ENCODE peak calls at places on chromosomes 6 and 20, in six cellular contexts. K is NCI-H460; Z is left ventricle myocardium superior; H is AG10803; F is activated CD4-positive, CD25-positive, alpha-beta regulatory T cell; C is KG1. E is an unnamed sample.

GRCh38 chr6:76240092-76240491 is 167.6 kb upstream of the IMPG1 start:
- DNase-seq in K (no peak), Z (no peak), H (no peak), F (no peak), C (no peak), E (no peak)

GRCh38 chr20:7302256-7302655 is 534.8 kb downstream of the BMP2 start:
- DNase-seq in K (no peak), Z (no peak), H (no peak), F (no peak), C (no peak), E (no peak)

GRCh38 chr6:131694832-131695426 is 6.3 kb downstream of the OR2A4 start:
- DNase-seq in K (peak), Z (no peak), H (peak), F (no peak), C (no peak), E (peak)

GRCh38 chr6:158468666-158469065 is 91.2 kb upstream of the TMEM181 start:
- DNase-seq in K (no peak), Z (no peak), H (no peak), F (no peak), C (no peak), E (no peak)

GRCh38 chr6:142444388-142444787 is 142.6 kb downstream of the ADGRG6 start:
- DNase-seq in K (no peak), Z (no peak), H (peak), F (no peak), C (no peak), E (no peak)

GRCh38 chr6:98382246-98382645 is 452.1 kb upstream of the POU3F2 start:
- DNase-seq in K (no peak), Z (no peak), H (no peak), F (no peak), C (no peak), E (no peak)

GRCh38 chr20:25310268-25310920 is 62.5 kb downstream of the PYGB start:
- DNase-seq in K (peak), Z (peak), H (peak), F (peak), C (no peak), E (peak)

GRCh38 chr6:134317471-134318131 is at the start of gene SGK1:
- DNase-seq in K (no peak), Z (peak), H (peak), F (no peak), C (no peak), E (peak)

GRCh38 chr20:4195499-4195898 is 180.1 kb upstream of the RNF24 start:
- DNase-seq in K (peak), Z (no peak), H (peak), F (no peak), C (no peak), E (no peak)

GRCh38 chr20:57470212-57470522 is 54.8 kb downstream of the CTCFL start:
- DNase-seq in K (no peak), Z (no peak), H (no peak), F (no peak), C (no peak), E (no peak)

GRCh38 chr6:24666097-24666615 is 543 bp downstream of the TDP2 start:
- DNase-seq in K (no peak), Z (peak), H (peak), F (peak), C (no peak), E (peak)

GRCh38 chr6:78831492-78831891 is 35.9 kb upstream of the IRAK1BP1 start:
- DNase-seq in K (no peak), Z (no peak), H (no peak), F (no peak), C (no peak), E (no peak)

GRCh38 chr6:19433101-19433500 is 404.1 kb upstream of the ID4 start:
- DNase-seq in K (no peak), Z (no peak), H (no peak), F (no peak), C (no peak), E (no peak)

GRCh38 chr6:52253494-52253893 is 9.2 kb upstream of the IL17F start:
- DNase-seq in K (no peak), Z (no peak), H (peak), F (no peak), C (no peak), E (no peak)

GRCh38 chr6:20056350-20056992 is 155.8 kb downstream of the MBOAT1 start:
- DNase-seq in K (peak), Z (no peak), H (peak), F (no peak), C (peak), E (peak)

GRCh38 chr6:167543602-167544506 is 219.0 kb downstream of the TTLL2 start:
- DNase-seq in K (no peak), Z (peak), H (peak), F (no peak), C (no peak), E (no peak)

GRCh38 chr6:73134588-73134987 is 90.7 kb downstream of the KHDC1L start:
- DNase-seq in K (peak), Z (no peak), H (peak), F (no peak), C (no peak), E (peak)

GRCh38 chr20:47730744-47731143 is 54.5 kb downstream of the SULF2 start:
- DNase-seq in K (no peak), Z (no peak), H (no peak), F (no peak), C (no peak), E (no peak)

GRCh38 chr6:6856538-6857523 is 250.9 kb upstream of the RREB1 start:
- DNase-seq in K (peak), Z (peak), H (peak), F (no peak), C (no peak), E (no peak)

GRCh38 chr6:169669889-169670288 is 31.9 kb downstream of the WDR27 start:
- DNase-seq in K (no peak), Z (no peak), H (no peak), F (no peak), C (no peak), E (no peak)

GRCh38 chr6:27176096-27176495 is 71.4 kb upstream of the PRSS16 start:
- DNase-seq in K (no peak), Z (no peak), H (peak), F (no peak), C (no peak), E (peak)

GRCh38 chr20:24027229-24027628 is 38.6 kb upstream of the GGTLC1 start:
- DNase-seq in K (no peak), Z (peak), H (peak), F (peak), C (peak), E (no peak)

GRCh38 chr20:31674895-31675827 is 37.4 kb downstream of the COX4I2 start:
- DNase-seq in K (no peak), Z (peak), H (peak), F (peak), C (peak), E (peak)

GRCh38 chr20:13141541-13141940 is 79.5 kb upstream of the ISM1 start:
- DNase-seq in K (no peak), Z (no peak), H (peak), F (no peak), C (no peak), E (no peak)

GRCh38 chr6:134516582-134516981 is 198.7 kb upstream of the SGK1 start:
- DNase-seq in K (peak), Z (no peak), H (no peak), F (no peak), C (no peak), E (no peak)

GRCh38 chr6:168495133-168495532 is 54.1 kb downstream of the SMOC2 start:
- DNase-seq in K (no peak), Z (no peak), H (no peak), F (no peak), C (no peak), E (no peak)

GRCh38 chr6:45730232-45730631 is 285.4 kb downstream of the CLIC5 start:
- DNase-seq in K (no peak), Z (no peak), H (no peak), F (no peak), C (no peak), E (no peak)

GRCh38 chr6:169807219-169807618 is 55.8 kb downstream of the ERMARD start:
- DNase-seq in K (no peak), Z (no peak), H (no peak), F (no peak), C (no peak), E (no peak)

GRCh38 chr6:71239694-71240093 is 48.9 kb upstream of the OGFRL1 start:
- DNase-seq in K (peak), Z (no peak), H (no peak), F (no peak), C (no peak), E (no peak)

GRCh38 chr6:8958894-8959511 is 523.7 kb upstream of the SLC35B3 start:
- DNase-seq in K (no peak), Z (no peak), H (no peak), F (no peak), C (no peak), E (peak)